ENCODE peak calls at places on chromosomes 4 and X, in six cellular contexts. C, F, R, T, Y and L are unnamed samples.

GRCh38 chr4:52640808-52641595 is 18.1 kb downstream of the USP46 start:
- DNase-seq in C (no peak), F (no peak), R (no peak), T (no peak), Y (no peak), L (no peak)

GRCh38 chrX:153381684-153382532 is 19.2 kb downstream of the PNMA6E start:
- DNase-seq in C (peak), F (no peak), R (no peak), T (no peak), Y (peak), L (peak)

GRCh38 chr4:81021526-81021944 is 9.0 kb upstream of the BMP3 start:
- DNase-seq in C (no peak), F (peak), R (no peak), T (no peak), Y (no peak), L (no peak)

GRCh38 chr4:43471950-43472349 is 579.4 kb downstream of the GRXCR1 start:
- DNase-seq in C (no peak), F (no peak), R (no peak), T (no peak), Y (no peak), L (no peak)

GRCh38 chr4:7498406-7499200 is 63.9 kb upstream of the PSAPL1 start:
- DNase-seq in C (peak), F (no peak), R (no peak), T (no peak), Y (no peak), L (peak)

GRCh38 chr4:39348371-39349265 is 17.5 kb downstream of the RFC1 start:
- DNase-seq in C (no peak), F (no peak), R (no peak), T (no peak), Y (no peak), L (no peak)

GRCh38 chrX:134782796-134783195 is 124.5 kb upstream of the PLAC1 start:
- DNase-seq in C (no peak), F (no peak), R (no peak), T (no peak), Y (no peak), L (peak)

GRCh38 chr4:176838611-176839411 is 46.1 kb upstream of the VEGFC start:
- DNase-seq in C (no peak), F (no peak), R (no peak), T (no peak), Y (no peak), L (no peak)

GRCh38 chr4:128858875-128859696 is 49.6 kb downstream of the JADE1 start:
- DNase-seq in C (no peak), F (no peak), R (no peak), T (no peak), Y (no peak), L (no peak)

GRCh38 chrX:103477496-103477895 is 41.8 kb downstream of the RAB40A start:
- DNase-seq in C (no peak), F (no peak), R (no peak), T (no peak), Y (no peak), L (no peak)

GRCh38 chr4:156298230-156298629 is 344.6 kb upstream of the CTSO start:
- DNase-seq in C (peak), F (peak), R (no peak), T (no peak), Y (no peak), L (peak)

GRCh38 chr4:138487217-138487616 is 245.1 kb upstream of the SLC7A11 start:
- DNase-seq in C (no peak), F (no peak), R (no peak), T (no peak), Y (no peak), L (no peak)

GRCh38 chr4:27791640-27792039 is 931.0 kb downstream of the STIM2 start:
- DNase-seq in C (no peak), F (no peak), R (no peak), T (no peak), Y (no peak), L (no peak)

GRCh38 chrX:30895331-30895730 is 6.3 kb upstream of the TAB3 start:
- DNase-seq in C (no peak), F (no peak), R (no peak), T (no peak), Y (no peak), L (no peak)

GRCh38 chr4:26242451-26242850 is 78.4 kb upstream of the RBPJ start:
- DNase-seq in C (no peak), F (no peak), R (no peak), T (no peak), Y (no peak), L (no peak)

GRCh38 chr4:1342003-1342402 is 5.0 kb upstream of the UVSSA start:
- DNase-seq in C (no peak), F (no peak), R (no peak), T (no peak), Y (no peak), L (no peak)

GRCh38 chr4:42609051-42609450 is 47.9 kb downstream of the ATP8A1 start:
- DNase-seq in C (no peak), F (no peak), R (no peak), T (no peak), Y (no peak), L (no peak)

GRCh38 chr4:182297659-182298058 is 54.5 kb downstream of the TENM3 start:
- DNase-seq in C (no peak), F (no peak), R (no peak), T (no peak), Y (no peak), L (no peak)

GRCh38 chrX:154548028-154548316 is 552 bp downstream of the IKBKG start:
- DNase-seq in C (no peak), F (no peak), R (no peak), T (no peak), Y (no peak), L (no peak)

GRCh38 chr4:156322592-156322991 is 368.9 kb upstream of the CTSO start:
- DNase-seq in C (no peak), F (no peak), R (no peak), T (no peak), Y (no peak), L (no peak)

GRCh38 chrX:119983494-119983893 is 39.9 kb upstream of the NKAP start:
- DNase-seq in C (no peak), F (no peak), R (no peak), T (no peak), Y (no peak), L (no peak)

GRCh38 chrX:12330841-12331240 is 192.6 kb downstream of the FRMPD4 start:
- DNase-seq in C (no peak), F (no peak), R (no peak), T (no peak), Y (no peak), L (no peak)

GRCh38 chr4:186227221-186227620 is at the start of gene KLKB1:
- DNase-seq in C (peak), F (no peak), R (no peak), T (no peak), Y (no peak), L (peak)

GRCh38 chr4:183074288-183074990 is 24.6 kb upstream of the WWC2 start:
- DNase-seq in C (no peak), F (no peak), R (no peak), T (no peak), Y (no peak), L (no peak)

GRCh38 chr4:151100517-151100916 is 1.1 kb downstream of the RPS3A start:
- DNase-seq in C (no peak), F (no peak), R (no peak), T (no peak), Y (no peak), L (no peak)

GRCh38 chrX:123859828-123860505 is at the start of gene XIAP:
- DNase-seq in C (peak), F (peak), R (peak), T (peak), Y (peak), L (peak)

GRCh38 chr4:39642885-39643550 is 4.4 kb upstream of the SMIM14 start:
- DNase-seq in C (no peak), F (no peak), R (no peak), T (no peak), Y (no peak), L (no peak)

GRCh38 chr4:83201761-83202160 is 82.8 kb downstream of the COQ2 start:
- DNase-seq in C (no peak), F (no peak), R (no peak), T (no peak), Y (no peak), L (no peak)

GRCh38 chr4:94307231-94307840 is 35.3 kb downstream of the HPGDS start:
- DNase-seq in C (no peak), F (no peak), R (no peak), T (no peak), Y (no peak), L (no peak)

GRCh38 chr4:47729086-47729763 is 108.6 kb downstream of the CORIN start:
- DNase-seq in C (no peak), F (no peak), R (no peak), T (no peak), Y (no peak), L (no peak)

GRCh38 chr4:23333556-23333945 is 556.3 kb downstream of the PPARGC1A start:
- DNase-seq in C (no peak), F (no peak), R (no peak), T (no peak), Y (no peak), L (no peak)

GRCh38 chr4:141248029-141248428 is 27.3 kb downstream of the ZNF330 start:
- DNase-seq in C (no peak), F (no peak), R (no peak), T (no peak), Y (no peak), L (no peak)

GRCh38 chr4:148211533-148211932 is 230.7 kb downstream of the NR3C2 start:
- DNase-seq in C (no peak), F (no peak), R (no peak), T (no peak), Y (no peak), L (no peak)